ENCODE peak calls at places on chromosomes 5 and 9, in seven cellular contexts. I, S, G, A, Z, D and Q are unnamed samples.

GRCh38 chr5:144428326-144428725 is 257.7 kb downstream of the KCTD16 start:
- DNase-seq in I (no peak), S (no peak), G (no peak), A (no peak), Z (no peak), D (no peak), Q (no peak)

GRCh38 chr5:123269851-123270250 is 153.4 kb downstream of the CEP120 start:
- DNase-seq in I (peak), S (no peak), G (no peak), A (no peak), Z (no peak), D (no peak), Q (no peak)

GRCh38 chr9:125556046-125556445 is 151.0 kb downstream of the MAPKAP1 start:
- DNase-seq in I (no peak), S (no peak), G (peak), A (no peak), Z (no peak), D (no peak), Q (no peak)

GRCh38 chr5:178695560-178695959 is 34.9 kb downstream of the ZNF354A start:
- DNase-seq in I (no peak), S (no peak), G (no peak), A (no peak), Z (no peak), D (no peak), Q (no peak)

GRCh38 chr5:154970759-154971158 is 29.9 kb downstream of the MRPL22 start:
- DNase-seq in I (no peak), S (no peak), G (no peak), A (no peak), Z (peak), D (no peak), Q (no peak)

GRCh38 chr5:137315534-137316345 is 183.4 kb downstream of the SPOCK1 start:
- DNase-seq in I (no peak), S (no peak), G (no peak), A (no peak), Z (no peak), D (no peak), Q (no peak)

GRCh38 chr5:157915638-157916037 is 56.7 kb upstream of the CLINT1 start:
- DNase-seq in I (peak), S (no peak), G (peak), A (no peak), Z (peak), D (no peak), Q (no peak)

GRCh38 chr5:66769839-66770617 is 173.8 kb downstream of the MAST4 start:
- DNase-seq in I (no peak), S (peak), G (no peak), A (no peak), Z (peak), D (no peak), Q (no peak)

GRCh38 chr5:169433221-169433651 is 132.3 kb upstream of the SLIT3 start:
- DNase-seq in I (no peak), S (no peak), G (no peak), A (no peak), Z (peak), D (no peak), Q (no peak)

GRCh38 chr5:170792878-170793277 is 9.4 kb downstream of the GABRP start:
- DNase-seq in I (no peak), S (no peak), G (no peak), A (no peak), Z (no peak), D (no peak), Q (no peak)

GRCh38 chr5:56608216-56608925 is 207.0 kb upstream of the MAP3K1 start:
- DNase-seq in I (no peak), S (no peak), G (no peak), A (no peak), Z (no peak), D (no peak), Q (no peak)

GRCh38 chr9:113876806-113877236 is 712 bp downstream of the ZNF618 start:
- DNase-seq in I (no peak), S (no peak), G (no peak), A (no peak), Z (peak), D (no peak), Q (peak)

GRCh38 chr9:27184556-27185351 is 75.7 kb downstream of the TEK start:
- DNase-seq in I (no peak), S (no peak), G (peak), A (no peak), Z (peak), D (no peak), Q (no peak)

GRCh38 chr5:139551490-139551889 is 9.6 kb upstream of the UBE2D2 start:
- DNase-seq in I (no peak), S (no peak), G (no peak), A (no peak), Z (no peak), D (no peak), Q (no peak)

GRCh38 chr5:16819522-16820167 is 116.4 kb downstream of the MYO10 start:
- DNase-seq in I (no peak), S (no peak), G (no peak), A (no peak), Z (peak), D (no peak), Q (no peak)

DNA sequence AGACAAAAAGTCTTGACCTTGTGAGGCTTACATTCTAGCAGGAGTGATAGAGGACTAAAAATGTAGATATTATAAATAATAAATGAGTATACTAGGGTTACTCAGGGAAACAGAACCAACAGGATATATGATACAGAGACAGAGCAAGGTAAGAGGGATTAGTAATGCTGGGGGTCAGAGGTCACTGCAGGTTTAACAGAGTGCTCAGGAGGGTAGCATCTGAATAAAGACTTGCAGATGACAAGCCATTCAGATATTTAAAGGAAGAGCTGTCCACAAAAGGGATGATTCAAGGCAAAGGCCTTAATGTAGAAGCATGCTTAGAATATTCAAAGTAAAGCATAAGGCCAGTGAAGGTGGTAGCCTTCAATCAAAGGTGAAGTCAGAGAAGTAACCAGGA is 65.6 kb upstream of the SEMA6A start:
- DNase-seq in I (no peak), S (no peak), G (no peak), A (no peak), Z (no peak), D (no peak), Q (no peak)
- TF ChIP-seq CTCF in I (no peak), S (no peak), G (no peak), A (no peak), Z (no peak), D (no peak), Q (no peak)

DNA sequence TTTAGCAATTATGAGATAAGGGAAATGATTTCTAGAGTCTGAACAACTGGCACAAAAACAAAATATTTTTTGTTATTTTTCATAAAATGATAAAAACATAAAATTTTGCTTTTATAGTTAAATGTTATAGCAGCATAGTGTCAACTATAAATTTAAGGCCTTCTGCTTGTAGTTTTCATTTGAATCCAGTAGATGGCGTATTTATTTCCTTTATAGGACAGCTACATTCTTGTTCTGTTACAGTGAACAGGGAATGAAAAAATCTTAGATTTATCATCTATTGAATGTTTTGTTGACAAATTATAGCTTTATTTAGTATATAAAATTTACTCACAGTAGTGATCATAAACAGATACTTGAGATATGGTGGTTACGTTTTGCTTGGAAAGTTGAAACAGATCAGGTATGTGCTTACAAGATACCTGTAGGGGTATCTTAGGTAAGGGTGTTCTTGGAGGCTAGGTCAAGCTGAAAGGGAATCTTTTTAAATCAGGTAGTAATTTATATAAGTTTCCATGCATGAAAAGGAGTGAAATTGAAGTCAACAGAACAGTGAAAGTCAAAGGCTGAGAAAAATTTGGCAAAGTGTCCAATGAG is 239.3 kb upstream of the GRIN3A start:
- DNase-seq in I (no peak), S (no peak), G (no peak), A (no peak), Z (peak), D (no peak), Q (peak)
- TF ChIP-seq CTCF in I (peak), S (peak), G (peak), A (no peak), Z (peak), D (peak), Q (peak)

GRCh38 chr9:120792898-120793765 is at the start of gene FBXW2:
- DNase-seq in I (peak), S (peak), G (peak), A (no peak), Z (peak), D (peak), Q (peak)
- TF ChIP-seq CTCF in I (no peak), S (no peak), G (no peak), A (no peak), Z (no peak), D (no peak), Q (no peak)

GRCh38 chr5:146296245-146296644 is 42.4 kb upstream of the POU4F3 start:
- DNase-seq in I (no peak), S (no peak), G (no peak), A (no peak), Z (no peak), D (no peak), Q (no peak)

GRCh38 chr5:146290318-146290717 is 48.3 kb upstream of the POU4F3 start:
- DNase-seq in I (no peak), S (no peak), G (no peak), A (no peak), Z (no peak), D (no peak), Q (no peak)

GRCh38 chr5:146291421-146292074 is 47.1 kb upstream of the POU4F3 start:
- DNase-seq in I (no peak), S (no peak), G (no peak), A (no peak), Z (peak), D (peak), Q (peak)
- TF ChIP-seq CTCF in I (peak), S (peak), G (peak), A (no peak), Z (peak), D (peak), Q (peak)

DNA sequence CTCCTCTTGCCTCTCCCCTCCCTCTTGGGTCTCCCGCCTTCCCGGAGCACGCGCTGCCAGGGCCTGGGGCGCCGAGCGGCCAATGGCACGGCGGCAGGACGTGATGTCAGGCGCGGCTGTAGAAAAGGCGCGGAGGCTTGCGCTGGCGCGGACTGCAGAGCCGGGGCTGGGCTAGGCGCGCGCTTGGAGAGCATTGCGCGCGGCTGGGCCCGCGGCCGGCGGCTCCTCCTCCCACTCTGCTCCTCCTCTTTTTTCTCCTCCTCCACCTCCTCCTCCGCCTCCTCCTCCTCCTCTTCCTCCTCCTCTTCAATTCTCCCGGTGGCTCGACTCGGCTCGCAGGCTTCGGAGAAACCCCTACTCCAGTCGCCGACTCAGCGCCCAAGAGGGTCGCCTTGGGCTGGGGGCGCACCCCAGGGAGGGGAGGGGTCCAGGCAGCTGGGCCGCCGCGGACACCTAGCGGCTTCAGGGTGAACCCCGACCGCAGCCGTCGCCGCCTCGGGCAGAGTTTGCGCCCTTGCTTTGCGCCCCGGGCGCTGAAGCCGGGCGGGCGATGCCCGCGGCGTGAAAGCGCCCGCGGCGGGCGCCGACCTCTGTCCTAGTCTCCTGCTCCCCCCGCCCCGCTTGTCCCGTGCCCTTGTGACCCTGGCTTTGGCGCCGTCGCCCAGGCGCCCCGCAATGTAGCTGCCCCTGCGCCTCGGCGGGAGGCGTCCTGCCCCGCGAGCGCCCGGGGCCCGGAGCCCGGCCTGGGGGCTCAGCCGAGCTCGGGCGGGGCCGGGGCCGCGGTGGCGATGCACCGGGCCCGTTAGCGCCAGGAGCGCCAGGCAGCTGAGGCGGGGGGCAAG is at the start of gene LHX2:
- DNase-seq in I (peak), S (peak), G (peak), A (no peak), Z (peak), D (no peak), Q (peak)
- TF ChIP-seq CTCF in I (no peak), S (peak), G (no peak), A (no peak), Z (no peak), D (no peak), Q (peak)

DNA sequence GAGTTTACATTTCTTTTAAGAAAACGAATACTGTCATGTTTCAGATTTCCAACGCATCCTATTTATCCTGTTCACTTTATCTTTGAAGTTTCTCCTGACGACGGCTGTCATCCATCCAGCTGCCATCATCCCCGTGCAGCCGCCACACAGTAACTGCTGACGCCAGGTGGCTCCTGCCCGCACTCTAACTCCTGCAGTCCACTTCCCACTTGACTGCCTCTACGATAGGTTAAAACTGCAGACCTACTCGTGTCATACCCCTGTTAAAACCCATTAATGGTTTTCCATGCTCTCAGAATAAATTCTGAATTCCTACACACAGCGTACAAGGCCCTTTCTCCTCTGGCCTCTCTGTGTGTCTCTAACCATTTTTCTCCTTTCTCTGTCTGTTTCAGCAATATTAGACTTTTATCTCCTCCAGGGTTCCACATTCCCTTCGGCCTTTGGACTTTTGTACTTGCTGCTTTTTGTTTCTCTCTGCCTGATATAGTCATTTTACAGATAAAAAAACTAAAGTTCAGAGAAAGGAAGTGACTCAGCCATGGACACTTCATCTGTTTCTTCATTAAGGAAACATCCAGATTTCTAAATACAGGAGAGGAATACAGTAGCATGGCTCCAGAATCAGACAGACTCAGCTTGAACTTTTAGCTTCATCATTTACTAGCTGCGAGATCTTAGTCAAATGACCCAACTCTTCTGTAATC is 84.9 kb downstream of the ADAMTS12 start:
- DNase-seq in I (no peak), S (no peak), G (no peak), A (no peak), Z (peak), D (no peak), Q (no peak)
- TF ChIP-seq CTCF in I (no peak), S (no peak), G (no peak), A (no peak), Z (peak), D (no peak), Q (no peak)

GRCh38 chr9:120348951-120349429 is 231.0 kb downstream of the CDK5RAP2 start:
- DNase-seq in I (no peak), S (peak), G (peak), A (no peak), Z (peak), D (peak), Q (no peak)
- TF ChIP-seq CTCF in I (peak), S (peak), G (peak), A (no peak), Z (peak), D (peak), Q (peak)

DNA sequence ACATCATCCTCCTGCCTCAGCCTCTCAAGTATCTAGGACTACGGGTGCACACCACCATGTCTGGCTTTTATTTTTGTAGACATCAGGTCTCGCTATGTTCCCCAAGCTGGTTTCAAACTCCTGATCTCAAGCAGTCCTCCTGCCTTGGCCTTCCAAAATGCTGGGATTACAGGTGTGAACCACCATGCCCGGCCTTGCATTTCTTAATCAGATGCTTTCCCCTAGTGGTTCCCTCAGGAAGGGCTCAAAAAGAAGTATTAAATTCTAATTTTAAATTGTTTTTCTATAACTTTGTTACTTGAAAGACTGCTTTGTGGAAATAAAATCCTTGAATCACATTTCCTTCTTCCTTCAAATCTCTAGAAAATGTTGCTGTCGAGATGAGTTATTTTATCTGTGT is 79.5 kb upstream of the ROR2 start:
- DNase-seq in I (no peak), S (no peak), G (no peak), A (no peak), Z (no peak), D (no peak), Q (no peak)
- TF ChIP-seq CTCF in I (no peak), S (peak), G (peak), A (no peak), Z (peak), D (no peak), Q (no peak)